ENCODE peak calls at places on chromosomes 12 and 14, in eight cellular contexts. G is glutamatergic neuron; R is CD8-positive, alpha-beta T cell; E is adrenal gland; P is ovary; H is CD4-positive, alpha-beta T cell; T is type B pancreatic cell; W is heart right ventricle. U is an unnamed sample.

GRCh38 chr12:65525501-65526141 is 247.1 kb downstream of the MSRB3 start:
- DNase-seq in G (no peak), R (no peak), E (no peak), P (no peak), H (no peak), T (no peak), W (no peak), U (peak)

GRCh38 chr12:61504396-61505115 is 755.6 kb upstream of the USP15 start:
- DNase-seq in G (no peak), R (no peak), E (no peak), P (no peak), H (no peak), T (no peak), W (no peak), U (no peak)

GRCh38 chr12:12975322-12976077 is 23.5 kb upstream of the GPRC5D start:
- DNase-seq in G (no peak), R (no peak), E (peak), P (peak), H (no peak), T (no peak), W (no peak), U (no peak)

GRCh38 chr14:32370720-32371119 is 41.6 kb downstream of the AKAP6 start:
- DNase-seq in G (no peak), R (no peak), E (no peak), P (no peak), H (no peak), T (no peak), W (no peak), U (no peak)

GRCh38 chr14:42550282-42550681 is 943.6 kb downstream of the LRFN5 start:
- DNase-seq in G (no peak), R (no peak), E (no peak), P (no peak), H (no peak), T (no peak), W (no peak), U (no peak)

GRCh38 chr12:38269897-38270296 is 46.7 kb upstream of the ALG10B start:
- DNase-seq in G (no peak), R (no peak), E (no peak), P (no peak), H (no peak), T (no peak), W (no peak), U (no peak)

GRCh38 chr14:33457021-33457420 is 493.9 kb downstream of the EGLN3 start:
- DNase-seq in G (no peak), R (no peak), E (no peak), P (no peak), H (no peak), T (no peak), W (no peak), U (no peak)

GRCh38 chr12:129160282-129160681 is 307.0 kb downstream of the GLT1D1 start:
- DNase-seq in G (no peak), R (no peak), E (no peak), P (no peak), H (no peak), T (no peak), W (no peak), U (no peak)

GRCh38 chr14:61498811-61499210 is 177.4 kb downstream of the PRKCH start:
- DNase-seq in G (no peak), R (no peak), E (no peak), P (no peak), H (no peak), T (no peak), W (no peak), U (no peak)

GRCh38 chr14:102479777-102480176 is 29.8 kb downstream of the ANKRD9 start:
- DNase-seq in G (no peak), R (no peak), E (peak), P (peak), H (no peak), T (no peak), W (peak), U (no peak)

GRCh38 chr14:90697577-90698206 is 118.5 kb downstream of the TTC7B start:
- DNase-seq in G (peak), R (peak), E (peak), P (peak), H (peak), T (peak), W (peak), U (peak)

GRCh38 chr14:95043314-95043713 is 114.0 kb downstream of the DICER1 start:
- DNase-seq in G (no peak), R (no peak), E (no peak), P (no peak), H (no peak), T (no peak), W (no peak), U (peak)

GRCh38 chr12:122089080-122089479 is 10.5 kb downstream of the MLXIP start:
- DNase-seq in G (no peak), R (no peak), E (no peak), P (no peak), H (no peak), T (no peak), W (no peak), U (no peak)

GRCh38 chr12:64707362-64707761 is 51.8 kb downstream of the GNS start:
- DNase-seq in G (no peak), R (no peak), E (no peak), P (no peak), H (no peak), T (no peak), W (no peak), U (no peak)

GRCh38 chr12:126879820-126880219 is 1387.2 kb upstream of the TMEM132C start:
- DNase-seq in G (no peak), R (no peak), E (no peak), P (no peak), H (no peak), T (no peak), W (no peak), U (no peak)

GRCh38 chr12:33314223-33314622 is 125.4 kb downstream of the SYT10 start:
- DNase-seq in G (no peak), R (no peak), E (no peak), P (no peak), H (no peak), T (no peak), W (no peak), U (no peak)

GRCh38 chr12:20420557-20420956 is 52.2 kb downstream of the PDE3A start:
- DNase-seq in G (no peak), R (no peak), E (no peak), P (no peak), H (no peak), T (no peak), W (no peak), U (no peak)

GRCh38 chr12:24226745-24227350 is 277.4 kb upstream of the SOX5 start:
- DNase-seq in G (no peak), R (no peak), E (peak), P (no peak), H (no peak), T (no peak), W (no peak), U (no peak)

GRCh38 chr14:34354556-34354955 is 107.5 kb downstream of the SPTSSA start:
- DNase-seq in G (no peak), R (no peak), E (no peak), P (no peak), H (no peak), T (no peak), W (no peak), U (no peak)

GRCh38 chr12:25861226-25861625 is 97.3 kb upstream of the RASSF8 start:
- DNase-seq in G (no peak), R (no peak), E (no peak), P (no peak), H (no peak), T (no peak), W (no peak), U (no peak)

GRCh38 chr12:3755898-3756297 is 3.0 kb upstream of the CRACR2A start:
- DNase-seq in G (no peak), R (no peak), E (no peak), P (no peak), H (no peak), T (peak), W (no peak), U (no peak)

GRCh38 chr12:180445-180844 is 33.5 kb downstream of the SLC6A12 start:
- DNase-seq in G (no peak), R (no peak), E (peak), P (no peak), H (no peak), T (no peak), W (no peak), U (no peak)

GRCh38 chr12:113315358-113315757 is 19.6 kb downstream of the SLC8B1 start:
- DNase-seq in G (no peak), R (no peak), E (no peak), P (no peak), H (no peak), T (no peak), W (no peak), U (no peak)

GRCh38 chr14:24307575-24308341 is at the start of gene CIDEB:
- DNase-seq in G (peak), R (peak), E (peak), P (peak), H (peak), T (no peak), W (no peak), U (no peak)

GRCh38 chr12:12018454-12018853 is 52.3 kb upstream of the BCL2L14 start:
- DNase-seq in G (no peak), R (no peak), E (no peak), P (no peak), H (no peak), T (peak), W (no peak), U (peak)

GRCh38 chr12:20367731-20368652 is at the start of gene PDE3A:
- DNase-seq in G (peak), R (no peak), E (peak), P (peak), H (no peak), T (peak), W (peak), U (peak)

GRCh38 chr14:94119071-94119470 is 8.5 kb downstream of the IFI27 start:
- DNase-seq in G (no peak), R (no peak), E (no peak), P (no peak), H (no peak), T (no peak), W (no peak), U (no peak)

GRCh38 chr14:49849213-49849847 is 3.3 kb downstream of the NEMF start:
- DNase-seq in G (no peak), R (no peak), E (no peak), P (no peak), H (no peak), T (no peak), W (no peak), U (no peak)

GRCh38 chr12:90908465-90908864 is 46.5 kb downstream of the CCER1 start:
- DNase-seq in G (no peak), R (no peak), E (peak), P (no peak), H (no peak), T (no peak), W (no peak), U (no peak)

GRCh38 chr12:80894179-80894578 is 43.6 kb downstream of the LIN7A start:
- DNase-seq in G (no peak), R (no peak), E (no peak), P (no peak), H (no peak), T (no peak), W (no peak), U (no peak)

GRCh38 chr12:123660328-123660727 is 10.6 kb upstream of the TCTN2 start:
- DNase-seq in G (no peak), R (no peak), E (no peak), P (no peak), H (no peak), T (no peak), W (no peak), U (no peak)

GRCh38 chr12:102769323-102769916 is 147.6 kb downstream of the PAH start:
- DNase-seq in G (peak), R (no peak), E (peak), P (peak), H (no peak), T (no peak), W (peak), U (no peak)

GRCh38 chr14:64910847-64911495 is 3.3 kb upstream of the CHURC1 start:
- DNase-seq in G (no peak), R (no peak), E (no peak), P (no peak), H (no peak), T (no peak), W (no peak), U (no peak)

GRCh38 chr14:82366803-82367202 is 833.1 kb upstream of the SEL1L start:
- DNase-seq in G (no peak), R (no peak), E (no peak), P (no peak), H (no peak), T (no peak), W (no peak), U (no peak)

DNA sequence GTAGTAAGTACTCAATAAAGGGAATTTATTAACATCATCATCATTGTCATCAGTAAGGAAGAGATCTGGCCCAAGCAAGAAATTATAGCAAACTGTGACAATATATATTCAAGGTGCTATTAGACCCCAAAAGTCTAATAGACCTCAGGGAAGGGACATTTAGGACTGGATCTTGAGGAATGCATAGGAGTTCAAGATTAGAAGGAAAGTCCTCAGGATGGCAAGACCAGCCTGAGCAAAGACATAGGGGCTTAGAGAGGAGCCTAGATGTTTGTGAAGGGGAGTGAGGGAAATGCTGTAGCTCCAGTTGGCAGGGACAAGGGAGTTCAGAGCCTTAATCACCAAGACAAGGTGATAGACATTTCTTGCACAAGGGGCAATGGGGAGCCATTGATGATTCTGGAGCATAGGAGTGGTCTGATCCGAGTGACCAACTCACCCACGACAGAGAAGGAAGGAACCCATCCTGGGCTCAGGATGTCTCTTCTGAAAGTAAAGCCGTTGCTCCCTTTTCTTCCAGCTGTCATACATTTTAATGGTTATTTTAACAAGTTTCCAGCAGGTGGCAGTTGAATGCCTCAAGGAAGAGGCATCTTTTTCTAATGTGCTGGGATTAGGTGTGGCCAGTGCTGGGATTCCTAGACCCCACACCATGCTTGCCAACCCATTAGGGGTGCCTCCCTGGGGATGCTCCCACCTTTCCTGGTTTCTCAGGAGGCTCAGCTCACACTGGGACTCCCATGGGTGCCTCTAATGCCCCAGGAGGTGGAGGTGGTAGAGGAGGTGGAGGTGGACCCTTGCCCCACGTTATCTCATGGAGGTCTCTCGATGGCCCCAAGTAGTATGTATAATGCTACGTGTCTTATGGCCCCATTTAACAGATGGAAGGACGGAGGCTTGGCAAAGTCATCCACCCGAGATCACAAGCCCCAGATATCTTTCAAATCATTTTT is 37.8 kb downstream of the PHETA1 start:
- DNase-seq in G (no peak), R (no peak), E (no peak), P (no peak), H (no peak), T (no peak), W (no peak), U (no peak)
- TF ChIP-seq CTCF in G (peak), R (peak), E (peak), P (no peak), H (peak), T (peak), W (peak), U (peak)

GRCh38 chr14:38205414-38205813 is 2.3 kb upstream of the SSTR1 start:
- DNase-seq in G (no peak), R (no peak), E (no peak), P (no peak), H (no peak), T (no peak), W (no peak), U (no peak)
- TF ChIP-seq CTCF in G (no peak), R (no peak), E (no peak), P (no peak), H (no peak), T (no peak), W (no peak), U (no peak)

GRCh38 chr14:104561661-104562495 is 17.7 kb upstream of the C14orf180 start:
- DNase-seq in G (no peak), R (no peak), E (no peak), P (no peak), H (no peak), T (no peak), W (peak), U (no peak)

GRCh38 chr14:104563191-104563741 is 16.3 kb upstream of the C14orf180 start:
- DNase-seq in G (no peak), R (no peak), E (no peak), P (no peak), H (no peak), T (no peak), W (peak), U (no peak)

GRCh38 chr14:104564744-104565679 is 14.6 kb upstream of the C14orf180 start:
- DNase-seq in G (no peak), R (no peak), E (no peak), P (no peak), H (no peak), T (no peak), W (no peak), U (no peak)

GRCh38 chr14:104562606-104563005 is 17.0 kb upstream of the C14orf180 start:
- DNase-seq in G (no peak), R (no peak), E (no peak), P (no peak), H (no peak), T (no peak), W (peak), U (no peak)

GRCh38 chr14:104563742-104564615 is 15.6 kb upstream of the C14orf180 start:
- DNase-seq in G (peak), R (peak), E (peak), P (peak), H (peak), T (peak), W (peak), U (no peak)
- TF ChIP-seq CTCF in G (peak), R (peak), E (peak), P (peak), H (peak), T (peak), W (peak), U (peak)

DNA sequence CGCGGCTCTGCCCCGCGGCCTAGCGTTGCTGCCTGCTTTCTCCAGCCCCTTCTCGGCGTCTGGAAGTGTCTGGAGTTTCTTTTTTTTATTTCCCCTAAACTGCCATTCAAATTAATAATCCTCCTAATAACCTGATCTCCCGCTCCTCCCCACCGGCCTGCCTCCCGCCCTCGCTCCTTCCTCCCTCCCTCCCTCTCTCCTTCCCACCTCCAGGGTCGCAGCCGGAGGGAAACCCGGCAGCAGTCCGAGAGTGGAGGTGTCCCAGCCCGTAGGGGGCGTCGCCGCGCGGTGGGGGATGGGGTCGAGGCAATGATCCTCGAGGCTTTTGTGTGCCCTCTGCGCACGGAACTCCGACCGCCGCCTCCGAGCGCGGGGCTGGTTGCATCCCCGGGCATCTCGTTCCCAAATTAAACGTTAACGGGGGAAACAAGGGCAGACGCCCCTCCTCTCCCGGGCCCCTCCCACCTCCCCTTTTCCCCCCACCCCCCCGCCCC is 1.1 kb upstream of the SOCS2 start:
- DNase-seq in G (peak), R (peak), E (peak), P (peak), H (peak), T (peak), W (peak), U (peak)
- TF ChIP-seq CTCF in G (peak), R (no peak), E (peak), P (no peak), H (no peak), T (peak), W (peak), U (peak)

GRCh38 chr12:131928765-131929529 is at the start of gene PUS1:
- DNase-seq in G (peak), R (peak), E (peak), P (peak), H (peak), T (peak), W (peak), U (peak)
- TF ChIP-seq CTCF in G (no peak), R (no peak), E (no peak), P (no peak), H (no peak), T (no peak), W (no peak), U (no peak)

U was measured in osteocyte.